ENCODE peak calls at places on chromosomes 13 and 19, in four cellular contexts. One of them, this sample, is unnamed.
A peak's percentile ranks its signal among the peaks of the same experiment; 100 is the strongest.

GRCh38 chr13:61094865-61095264 is 320.8 kb downstream of the PCDH20 start:
- DNase-seq in IMR-90: no peak
- DNase-seq in K562: no peak
- DNase-seq in GM12878: no peak
- DNase-seq in this sample: no peak

GRCh38 chr19:5628470-5628869 is 5.6 kb downstream of the SAFB start:
- DNase-seq in IMR-90: peak; percentile 64
- DNase-seq in K562: no peak
- DNase-seq in GM12878: no peak
- DNase-seq in this sample: no peak

GRCh38 chr19:19628499-19629134 is 597 bp upstream of the LPAR2 start:
- DNase-seq in IMR-90: peak; percentile 48
- DNase-seq in K562: no peak
- DNase-seq in GM12878: no peak
- DNase-seq in this sample: peak; percentile 61

GRCh38 chr19:12838182-12838890 is at the start of gene MAST1:
- DNase-seq in IMR-90: no peak
- DNase-seq in K562: peak; percentile 79
- DNase-seq in GM12878: no peak
- DNase-seq in this sample: no peak

GRCh38 chr19:5458420-5458819 is 3.2 kb downstream of the ZNRF4 start:
- DNase-seq in IMR-90: no peak
- DNase-seq in K562: no peak
- DNase-seq in GM12878: no peak
- DNase-seq in this sample: no peak

GRCh38 chr13:51928231-51928630 is 66.5 kb downstream of the CCDC70 start:
- DNase-seq in IMR-90: no peak
- DNase-seq in K562: no peak
- DNase-seq in GM12878: no peak
- DNase-seq in this sample: no peak

GRCh38 chr19:31969955-31970545 is 375.4 kb upstream of the ZNF507 start:
- DNase-seq in IMR-90: no peak
- DNase-seq in K562: no peak
- DNase-seq in GM12878: no peak
- DNase-seq in this sample: no peak

GRCh38 chr19:21483589-21484170 is 21.7 kb upstream of the ZNF429 start:
- DNase-seq in IMR-90: no peak
- DNase-seq in K562: peak; percentile 38
- DNase-seq in GM12878: no peak
- DNase-seq in this sample: no peak

GRCh38 chr13:22144806-22145205 is 473.9 kb downstream of the FGF9 start:
- DNase-seq in IMR-90: no peak
- DNase-seq in K562: no peak
- DNase-seq in GM12878: no peak
- DNase-seq in this sample: no peak

DNA sequence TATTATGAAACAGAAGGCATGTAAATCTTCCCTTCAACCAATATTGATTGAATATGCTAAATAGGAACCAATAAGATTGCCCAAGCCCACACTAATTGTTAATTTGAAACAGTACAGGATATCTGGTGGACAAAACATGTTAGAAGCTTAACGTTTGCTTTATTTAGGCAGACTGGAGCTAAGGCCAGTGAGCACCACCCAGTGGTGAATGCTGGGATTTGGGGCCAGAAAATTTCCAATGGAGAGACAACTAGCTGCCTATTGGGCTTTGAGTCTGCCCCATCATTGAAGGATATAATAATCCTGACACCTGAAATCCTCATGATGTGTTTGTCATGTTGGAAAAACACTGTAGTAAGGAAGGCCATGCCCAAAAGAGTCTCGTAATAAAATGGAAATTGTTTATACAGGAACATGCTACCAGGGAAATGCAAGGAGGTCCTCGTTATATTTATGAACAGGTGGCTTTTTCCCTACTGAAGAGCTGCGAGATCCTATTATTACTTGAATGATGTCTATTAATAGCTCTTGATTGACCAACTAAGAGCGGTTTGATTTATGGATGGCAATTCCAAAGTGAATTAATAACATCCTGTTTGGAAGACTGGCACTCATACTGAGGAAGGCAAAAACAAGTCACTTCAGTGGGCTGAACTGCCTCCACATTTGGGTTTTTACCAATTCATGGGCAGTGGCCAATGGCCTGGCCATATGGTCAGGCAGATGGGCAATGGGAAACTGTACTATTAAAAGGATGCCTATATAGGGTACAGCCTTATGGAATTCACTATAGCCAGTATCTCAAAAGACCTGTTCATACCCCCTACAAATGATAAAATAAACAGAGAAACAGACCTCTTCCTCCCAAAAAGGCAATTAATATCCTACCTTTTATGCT is 8.7 kb downstream of the SIGLECL1 start:
- DNase-seq in IMR-90: peak; percentile 22
- DNase-seq in K562: peak; percentile 57
- DNase-seq in GM12878: peak; percentile 12
- DNase-seq in this sample: peak; percentile 41
- TF ChIP-seq CTCF in IMR-90: peak; percentile 46
- TF ChIP-seq CTCF in K562: peak; percentile 96
- TF ChIP-seq CTCF in GM12878: peak; percentile 87
- TF ChIP-seq CTCF in this sample: peak; percentile 73

GRCh38 chr19:48635966-48636858 is 967 bp downstream of the DBP start:
- DNase-seq in IMR-90: no peak
- DNase-seq in K562: no peak
- DNase-seq in GM12878: no peak
- DNase-seq in this sample: no peak
- TF ChIP-seq CEBPB in IMR-90: no peak
- TF ChIP-seq CEBPB in K562: no peak
- TF ChIP-seq CEBPB in GM12878: no peak
- TF ChIP-seq CEBPB in this sample: no peak

GRCh38 chr19:10871711-10872550 is 578 bp downstream of the CARM1 start:
- DNase-seq in IMR-90: no peak
- DNase-seq in K562: peak; percentile 67
- DNase-seq in GM12878: no peak
- DNase-seq in this sample: no peak

GRCh38 chr19:10868872-10869547 is 2.3 kb upstream of the CARM1 start:
- DNase-seq in IMR-90: no peak
- DNase-seq in K562: no peak
- DNase-seq in GM12878: no peak
- DNase-seq in this sample: no peak

GRCh38 chr19:10872551-10873107 is 1.3 kb downstream of the CARM1 start:
- DNase-seq in IMR-90: no peak
- DNase-seq in K562: no peak
- DNase-seq in GM12878: no peak
- DNase-seq in this sample: no peak

GRCh38 chr19:10870501-10870954 is 825 bp upstream of the CARM1 start:
- DNase-seq in IMR-90: no peak
- DNase-seq in K562: no peak
- DNase-seq in GM12878: no peak
- DNase-seq in this sample: no peak

GRCh38 chr19:10870955-10871603 is at the start of gene CARM1:
- DNase-seq in IMR-90: peak; percentile 97
- DNase-seq in K562: peak; percentile 99
- DNase-seq in GM12878: peak; percentile 79
- DNase-seq in this sample: peak; percentile 89
- TF ChIP-seq CTCF in IMR-90: peak; percentile 94
- TF ChIP-seq CTCF in K562: peak; percentile 92
- TF ChIP-seq CTCF in GM12878: peak; percentile 90
- TF ChIP-seq CTCF in this sample: no peak

GRCh38 chr19:35722897-35723296 is 5.1 kb downstream of the KMT2B start:
- DNase-seq in IMR-90: no peak
- DNase-seq in K562: no peak
- DNase-seq in GM12878: no peak
- DNase-seq in this sample: no peak
- TF ChIP-seq CEBPB in IMR-90: no peak
- TF ChIP-seq CEBPB in K562: no peak
- TF ChIP-seq CEBPB in GM12878: no peak
- TF ChIP-seq CEBPB in this sample: no peak

DNA sequence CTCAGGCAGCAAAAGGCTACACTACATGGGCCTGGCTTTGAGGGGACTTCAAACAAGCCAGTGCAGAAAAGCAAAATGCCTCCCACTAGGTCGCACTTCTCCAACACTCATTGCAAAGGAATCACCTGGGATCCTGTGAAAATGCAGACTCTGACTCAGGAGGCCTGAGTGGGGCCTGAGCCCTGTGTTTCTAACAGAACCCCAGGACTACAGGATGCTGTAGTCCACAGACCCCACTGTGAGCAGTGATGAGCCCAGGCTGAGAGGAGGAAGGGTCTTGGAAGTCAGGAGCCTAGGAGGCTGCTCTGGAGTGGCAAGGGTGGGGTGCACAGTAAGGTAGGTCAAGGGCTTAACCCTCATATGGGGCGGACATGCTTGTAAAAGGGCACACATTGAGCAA is 46.7 kb upstream of the SERP2 start:
- DNase-seq in IMR-90: no peak
- DNase-seq in K562: no peak
- DNase-seq in GM12878: no peak
- DNase-seq in this sample: no peak
- TF ChIP-seq CTCF in IMR-90: no peak
- TF ChIP-seq CTCF in K562: no peak
- TF ChIP-seq CTCF in GM12878: no peak
- TF ChIP-seq CTCF in this sample: no peak